ENCODE peak calls at places on chromosomes 13 and 19, in nine cellular contexts. X, D, U, I, T, C, G, N and Y are unnamed samples.

GRCh38 chr13:107585466-107585865 is 629.9 kb downstream of the LIG4 start:
- DNase-seq in X (no peak), D (no peak), U (no peak), I (no peak), T (no peak), C (no peak), G (no peak), N (peak; percentile 22), Y (no peak)

GRCh38 chr13:29923554-29924481 is 73.4 kb upstream of the UBL3 start:
- DNase-seq in X (peak; percentile 90), D (peak; percentile 93), U (peak; percentile 90), I (peak; percentile 90), T (peak; percentile 81), C (peak; percentile 93), G (peak; percentile 83), N (peak; percentile 97), Y (peak; percentile 99)

GRCh38 chr19:3575260-3575741 is 2.6 kb downstream of the HMG20B start:
- DNase-seq in X (peak; percentile 36), D (no peak), U (no peak), I (no peak), T (peak; percentile 83), C (peak; percentile 28), G (no peak), N (no peak), Y (no peak)

GRCh38 chr13:27183561-27184147 is 12.0 kb upstream of the USP12 start:
- DNase-seq in X (no peak), D (no peak), U (no peak), I (no peak), T (no peak), C (no peak), G (no peak), N (peak; percentile 36), Y (peak; percentile 77)

GRCh38 chr13:52925775-52926285 is 77.4 kb upstream of the PCDH8 start:
- DNase-seq in X (no peak), D (no peak), U (no peak), I (no peak), T (no peak), C (no peak), G (no peak), N (no peak), Y (peak; percentile 94)

GRCh38 chr19:53892981-53893325 is 11.0 kb downstream of the PRKCG start:
- DNase-seq in X (no peak), D (no peak), U (no peak), I (no peak), T (no peak), C (no peak), G (no peak), N (no peak), Y (no peak)

GRCh38 chr13:95530178-95530577 is 22.3 kb upstream of the CLDN10 start:
- DNase-seq in X (no peak), D (no peak), U (peak; percentile 54), I (no peak), T (no peak), C (no peak), G (peak; percentile 44), N (peak; percentile 70), Y (peak; percentile 97)

GRCh38 chr13:40187324-40187795 is 479.1 kb downstream of the FOXO1 start:
- DNase-seq in X (peak; percentile 44), D (no peak), U (no peak), I (no peak), T (no peak), C (no peak), G (no peak), N (no peak), Y (no peak)

GRCh38 chr13:73287871-73288270 is 229.1 kb downstream of the KLF5 start:
- DNase-seq in X (peak; percentile 34), D (no peak), U (no peak), I (no peak), T (no peak), C (no peak), G (no peak), N (no peak), Y (peak; percentile 20)

GRCh38 chr13:106561551-106562170 is 6.3 kb downstream of the ARGLU1 start:
- DNase-seq in X (peak; percentile 18), D (no peak), U (no peak), I (no peak), T (no peak), C (no peak), G (no peak), N (no peak), Y (no peak)

GRCh38 chr19:48363500-48363809 is 285 bp downstream of the TMEM143 start:
- DNase-seq in X (no peak), D (no peak), U (no peak), I (no peak), T (no peak), C (no peak), G (no peak), N (no peak), Y (no peak)

GRCh38 chr13:77345150-77345780 is 18.4 kb upstream of the MYCBP2 start:
- DNase-seq in X (no peak), D (no peak), U (no peak), I (no peak), T (no peak), C (no peak), G (no peak), N (no peak), Y (peak; percentile 39)

GRCh38 chr13:90713436-90714133 is 633.9 kb upstream of the MIR17HG start:
- DNase-seq in X (no peak), D (no peak), U (no peak), I (no peak), T (no peak), C (no peak), G (no peak), N (no peak), Y (no peak)

GRCh38 chr13:100069278-100069677 is 19.6 kb upstream of the PCCA start:
- DNase-seq in X (peak; percentile 9), D (no peak), U (no peak), I (no peak), T (no peak), C (no peak), G (no peak), N (peak; percentile 23), Y (peak; percentile 76)

GRCh38 chr19:38452430-38453366 is 19.2 kb downstream of the RYR1 start:
- DNase-seq in X (peak; percentile 6), D (peak; percentile 81), U (no peak), I (no peak), T (peak; percentile 98), C (peak; percentile 26), G (no peak), N (no peak), Y (no peak)

DNA sequence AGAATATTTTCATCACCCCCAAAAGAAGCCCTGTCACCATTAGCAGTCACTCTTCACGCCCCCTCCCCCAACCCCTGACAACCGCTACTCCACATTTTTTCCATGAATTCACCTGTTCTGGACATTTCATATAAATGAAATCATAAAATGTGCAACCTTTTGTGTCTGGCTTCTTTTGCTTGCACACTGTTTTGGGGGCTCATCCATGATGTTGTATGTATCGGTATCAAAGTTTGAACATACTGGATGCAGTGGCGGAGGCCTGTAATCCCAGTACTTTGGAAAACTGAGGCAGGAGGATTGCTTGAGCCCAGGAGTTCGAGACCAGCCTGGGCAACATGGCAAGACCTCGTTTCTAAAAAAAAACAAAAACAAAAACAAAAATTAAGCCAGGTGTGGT is 7.2 kb downstream of the GADD45B start:
- DNase-seq in X (no peak), D (no peak), U (no peak), I (no peak), T (no peak), C (no peak), G (no peak), N (no peak), Y (no peak)
- H3K4me3 ChIP-seq in X (no peak overlapping the region), D (no peak overlapping the region), U (no peak overlapping the region), I (no peak overlapping the region), T (no peak overlapping the region), C (no peak overlapping the region), G (no peak overlapping the region), N (no peak overlapping the region), Y (no peak overlapping the region)

GRCh38 chr19:46513461-46514236 is 18.0 kb upstream of the PNMA8B start:
- DNase-seq in X (peak; percentile 60), D (peak; percentile 62), U (peak; percentile 86), I (peak; percentile 88), T (peak; percentile 99), C (peak; percentile 78), G (peak; percentile 76), N (peak; percentile 74), Y (peak; percentile 22)
- TF ChIP-seq CTCF in X (peak; percentile 58), D (peak; percentile 98), U (peak; percentile 95), I (peak; percentile 81), T (peak; percentile 87), C (peak; percentile 94), G (peak; percentile 98), N (peak; percentile 90), Y (peak; percentile 91)

GRCh38 chr19:1981253-1981652 is 34.3 kb downstream of the BTBD2 start:
- DNase-seq in X (no peak), D (no peak), U (no peak), I (no peak), T (no peak), C (no peak), G (no peak), N (no peak), Y (no peak)
- H3K36me3 ChIP-seq in X (peaks cover 15% of the 10 kb centered on the region), D (peaks cover 4% of the 10 kb centered on the region), U (peaks cover 81% of the 10 kb centered on the region), I (peaks cover 71% of the 10 kb centered on the region), T (peaks cover 8% of the 10 kb centered on the region), C (peaks cover 10% of the 10 kb centered on the region), G (no peaks in the 10 kb centered on the region), N (peaks cover 15% of the 10 kb centered on the region), Y (peaks cover 20% of the 10 kb centered on the region)

GRCh38 chr19:1103691-1104451 is at the start of gene GPX4:
- DNase-seq in X (peak; percentile 99), D (peak; percentile 98), U (peak; percentile 99), I (peak; percentile 100), T (peak; percentile 95), C (peak; percentile 99), G (peak; percentile 96), N (peak; percentile 99), Y (peak; percentile 94)

GRCh38 chr19:1102407-1103106 is 1.2 kb upstream of the GPX4 start:
- DNase-seq in X (no peak), D (peak; percentile 95), U (no peak), I (no peak), T (no peak), C (peak; percentile 75), G (peak; percentile 84), N (peak; percentile 82), Y (peak; percentile 100)

GRCh38 chr19:1098177-1099051 is 3.2 kb upstream of the POLR2E start:
- DNase-seq in X (no peak), D (no peak), U (peak; percentile 76), I (no peak), T (no peak), C (peak; percentile 33), G (peak; percentile 81), N (no peak), Y (peak; percentile 72)

GRCh38 chr19:1104452-1105216 is 840 bp downstream of the GPX4 start:
- DNase-seq in X (peak; percentile 82), D (no peak), U (peak; percentile 88), I (peak; percentile 89), T (peak; percentile 86), C (peak; percentile 82), G (peak; percentile 81), N (peak; percentile 78), Y (peak; percentile 40)

GRCh38 chr19:1101337-1101698 is 2.5 kb upstream of the GPX4 start:
- DNase-seq in X (no peak), D (no peak), U (peak; percentile 77), I (peak; percentile 87), T (no peak), C (peak; percentile 39), G (no peak), N (peak; percentile 59), Y (no peak)
- H3K4me3 ChIP-seq in X (no peak overlapping the region), D (peak overlapping the region; percentile 88), U (peak overlapping the region; percentile 30), I (no peak overlapping the region), T (no peak overlapping the region), C (no peak overlapping the region), G (no peak overlapping the region), N (no peak overlapping the region), Y (no peak overlapping the region)